ENCODE peak calls at places on chromosomes 4 and X, in five cellular contexts. C, M, N, W and A are unnamed samples.

GRCh38 chr4:35689866-35690265 is 554.4 kb downstream of the ARAP2 start:
- DNase-seq in C (no peak), N (no peak), W (no peak), M (no peak), A (no peak)

GRCh38 chr4:19844436-19844835 is 407.3 kb upstream of the SLIT2 start:
- DNase-seq in N (no peak), M (no peak), C (no peak), W (no peak), A (no peak)

GRCh38 chr4:22500831-22501714 is 14.8 kb downstream of the ADGRA3 start:
- DNase-seq in C (no peak), M (no peak), W (no peak), N (peak), A (no peak)

GRCh38 chr4:156101571-156101970 is 147.9 kb upstream of the CTSO start:
- DNase-seq in M (no peak), N (no peak), C (no peak), W (no peak), A (no peak)

GRCh38 chr4:1414831-1415680 is 8.8 kb upstream of the NKX1-1 start:
- DNase-seq in W (no peak), C (no peak), N (no peak), M (no peak), A (no peak)

GRCh38 chrX:41468647-41469323 is 21.6 kb downstream of the NYX start:
- DNase-seq in N (peak), C (no peak), W (no peak), M (no peak), A (peak)

GRCh38 chrX:83469551-83469950 is 38.5 kb upstream of the POU3F4 start:
- DNase-seq in N (peak), C (peak), M (no peak), W (no peak), A (no peak)

GRCh38 chr4:100849319-100849718 is 331.5 kb upstream of the EMCN start:
- DNase-seq in M (no peak), W (no peak), C (no peak), N (no peak), A (no peak)

GRCh38 chr4:39390603-39391002 is 16.1 kb upstream of the KLB start:
- DNase-seq in C (no peak), W (no peak), M (no peak), N (no peak), A (no peak)

GRCh38 chr4:124025423-124025822 is 628.8 kb downstream of the SPRY1 start:
- DNase-seq in W (no peak), C (no peak), N (no peak), M (no peak), A (peak)
- H3K4me3 ChIP-seq in W (peak), C (no peak), N (no peak), M (no peak), A (no peak)

GRCh38 chr4:85776091-85776490 is 301.1 kb downstream of the ARHGAP24 start:
- DNase-seq in M (no peak), N (no peak), C (no peak), W (no peak), A (no peak)

GRCh38 chr4:85776579-85776978 is 301.6 kb downstream of the ARHGAP24 start:
- DNase-seq in W (no peak), C (no peak), N (peak), M (no peak), A (no peak)

GRCh38 chr4:85779165-85779564 is 304.2 kb downstream of the ARHGAP24 start:
- DNase-seq in W (no peak), M (no peak), C (no peak), N (peak), A (no peak)

GRCh38 chr4:85778809-85779124 is 303.8 kb downstream of the ARHGAP24 start:
- DNase-seq in C (no peak), N (peak), M (no peak), W (no peak), A (no peak)

DNA sequence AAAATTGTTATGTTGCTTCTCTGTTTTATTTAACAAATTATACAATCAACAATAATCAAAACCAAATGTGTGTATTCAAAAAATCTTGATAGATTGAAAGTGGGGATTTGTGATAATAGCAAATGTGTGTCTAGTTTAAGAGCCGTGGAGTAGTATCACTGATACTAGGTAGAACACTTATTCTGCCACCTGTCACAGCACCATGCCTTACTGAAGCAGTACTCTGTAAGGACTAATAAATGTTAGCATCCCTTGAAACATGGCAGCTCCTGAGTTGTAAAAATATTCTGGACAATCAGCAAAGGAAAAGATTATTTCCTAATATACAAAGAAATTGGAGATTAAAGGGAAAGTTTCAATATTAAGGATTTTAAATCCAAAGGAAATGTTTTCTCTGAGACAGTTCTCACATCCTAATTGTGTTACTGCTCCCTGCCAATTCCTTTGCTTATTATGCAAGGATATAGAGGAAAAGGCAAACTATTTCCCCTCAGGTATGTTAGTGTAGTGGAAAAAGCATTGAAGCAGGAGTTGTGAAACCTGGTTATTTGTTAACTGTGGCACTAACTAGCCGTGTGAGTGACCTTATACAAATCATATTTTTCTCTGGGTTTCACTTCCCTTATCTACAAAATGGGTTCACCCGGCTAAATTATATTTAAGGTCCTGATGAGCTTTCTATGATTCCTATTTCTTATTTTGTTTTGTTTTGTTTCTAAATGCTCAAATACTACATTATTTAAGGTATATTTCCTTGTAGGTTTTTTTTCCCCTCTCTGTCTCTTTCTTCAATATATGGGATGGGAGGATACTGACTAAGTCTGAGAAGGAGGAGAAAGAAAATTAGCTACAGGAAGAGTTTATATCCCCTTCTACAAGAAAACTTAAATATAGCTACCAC is 303.2 kb downstream of the ARHGAP24 start:
- DNase-seq in W (no peak), N (peak), M (no peak), C (no peak), A (no peak)
- H3K4me3 ChIP-seq in W (peak), N (peak), M (no peak), C (no peak), A (peak)

GRCh38 chrX:16577483-16578029 is 72.4 kb upstream of the S100G start:
- DNase-seq in M (no peak), N (no peak), W (no peak), C (no peak), A (no peak)

GRCh38 chrX:16578218-16578617 is 71.7 kb upstream of the S100G start:
- DNase-seq in N (peak), C (no peak), W (no peak), M (no peak), A (peak)

GRCh38 chrX:16573781-16574180 is 76.2 kb upstream of the S100G start:
- DNase-seq in N (peak), C (no peak), M (no peak), W (no peak), A (peak)

DNA sequence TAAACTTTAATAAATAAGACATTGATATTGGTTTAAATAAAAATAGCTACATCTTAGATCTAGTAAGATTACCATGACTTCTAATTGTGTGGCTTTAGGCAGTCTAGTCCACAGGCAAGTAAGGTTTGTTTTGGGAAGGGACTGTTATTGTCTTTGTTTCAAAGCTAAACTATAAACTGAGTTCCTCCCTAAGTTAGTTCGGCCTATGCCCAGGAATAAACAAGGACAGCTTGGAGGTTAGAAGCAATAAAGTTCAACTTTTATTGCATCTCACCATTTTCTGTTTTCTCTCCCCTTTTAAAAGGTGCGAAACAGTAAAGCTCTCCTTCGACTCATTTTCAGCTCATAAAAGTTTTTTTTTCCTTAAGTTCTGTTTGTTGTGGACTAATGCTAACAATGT is 70.4 kb upstream of the S100G start:
- DNase-seq in C (no peak), N (no peak), W (no peak), M (no peak), A (no peak)
- H3K4me3 ChIP-seq in C (no peak), N (no peak), W (no peak), M (no peak), A (no peak)

GRCh38 chrX:57900961-57901360 is 9.3 kb downstream of the ZXDA start:
- DNase-seq in N (peak), W (no peak), M (no peak), C (no peak), A (no peak)

GRCh38 chrX:57904481-57904880 is 5.8 kb downstream of the ZXDA start:
- DNase-seq in M (no peak), N (no peak), W (no peak), C (no peak), A (no peak)

GRCh38 chrX:57906790-57907189 is 3.5 kb downstream of the ZXDA start:
- DNase-seq in C (no peak), N (peak), M (no peak), W (no peak), A (no peak)

GRCh38 chrX:57902633-57903032 is 7.6 kb downstream of the ZXDA start:
- DNase-seq in N (no peak), M (no peak), W (no peak), C (no peak), A (no peak)

GRCh38 chrX:57905141-57905540 is 5.1 kb downstream of the ZXDA start:
- DNase-seq in W (no peak), N (peak), C (no peak), M (no peak), A (no peak)
- H3K4me3 ChIP-seq in W (peak), N (peak), C (no peak), M (no peak), A (no peak)

DNA sequence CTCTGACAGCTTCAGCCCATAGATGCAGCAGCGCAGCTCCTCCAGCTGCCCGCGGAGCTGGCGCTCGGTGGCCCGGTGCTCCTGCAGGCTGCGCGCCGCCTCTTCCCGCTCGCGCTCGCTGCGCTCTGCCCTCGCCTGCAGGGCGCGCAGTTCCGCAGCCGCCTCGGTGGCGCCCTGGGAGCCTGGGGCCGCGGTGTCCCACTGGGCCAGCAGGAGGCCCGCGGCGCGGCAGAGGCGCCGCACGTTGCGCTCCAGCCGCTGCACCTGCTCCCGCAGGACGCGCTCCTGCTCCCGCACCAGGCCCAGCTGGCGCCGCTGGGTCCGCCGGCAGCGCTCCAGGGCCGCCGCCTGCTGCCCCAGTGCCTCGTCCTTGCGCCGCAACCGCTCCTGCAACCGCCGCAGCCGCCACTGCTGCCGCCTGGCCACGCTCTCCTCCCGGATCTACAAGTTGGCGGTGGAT is 10.1 kb downstream of the C4orf50 start:
- DNase-seq in W (no peak), M (no peak), C (no peak), N (no peak), A (no peak)
- H3K4me3 ChIP-seq in W (no peak), M (no peak), C (no peak), N (no peak), A (no peak)

GRCh38 chr4:37510626-37511025 is 175.6 kb downstream of the RELL1 start:
- DNase-seq in M (no peak), C (no peak), N (no peak), W (no peak), A (no peak)
- H3K4me3 ChIP-seq in M (no peak), C (no peak), N (no peak), W (no peak), A (no peak)

GRCh38 chrX:65576160-65576559 is 41.6 kb upstream of the LAS1L start:
- DNase-seq in M (no peak), N (no peak), W (no peak), C (no peak), A (no peak)
- H3K4me3 ChIP-seq in M (no peak), N (no peak), W (no peak), C (no peak), A (no peak)

GRCh38 chrX:54494166-54494969 is 1.7 kb downstream of the FGD1 start:
- DNase-seq in W (no peak), M (no peak), C (no peak), N (peak), A (no peak)
- H3K4me3 ChIP-seq in W (peak), M (peak), C (no peak), N (peak), A (peak)

GRCh38 chr4:40585201-40585789 is 44.4 kb downstream of the RBM47 start:
- DNase-seq in C (no peak), W (no peak), N (no peak), M (no peak), A (no peak)

GRCh38 chr4:40586729-40587128 is 42.9 kb downstream of the RBM47 start:
- DNase-seq in M (no peak), W (no peak), N (no peak), C (no peak), A (no peak)

GRCh38 chr4:40586034-40586433 is 43.6 kb downstream of the RBM47 start:
- DNase-seq in N (peak), M (no peak), C (no peak), W (no peak), A (no peak)

GRCh38 chr4:40583850-40584439 is 45.7 kb downstream of the RBM47 start:
- DNase-seq in M (no peak), C (no peak), W (no peak), N (no peak), A (no peak)

DNA sequence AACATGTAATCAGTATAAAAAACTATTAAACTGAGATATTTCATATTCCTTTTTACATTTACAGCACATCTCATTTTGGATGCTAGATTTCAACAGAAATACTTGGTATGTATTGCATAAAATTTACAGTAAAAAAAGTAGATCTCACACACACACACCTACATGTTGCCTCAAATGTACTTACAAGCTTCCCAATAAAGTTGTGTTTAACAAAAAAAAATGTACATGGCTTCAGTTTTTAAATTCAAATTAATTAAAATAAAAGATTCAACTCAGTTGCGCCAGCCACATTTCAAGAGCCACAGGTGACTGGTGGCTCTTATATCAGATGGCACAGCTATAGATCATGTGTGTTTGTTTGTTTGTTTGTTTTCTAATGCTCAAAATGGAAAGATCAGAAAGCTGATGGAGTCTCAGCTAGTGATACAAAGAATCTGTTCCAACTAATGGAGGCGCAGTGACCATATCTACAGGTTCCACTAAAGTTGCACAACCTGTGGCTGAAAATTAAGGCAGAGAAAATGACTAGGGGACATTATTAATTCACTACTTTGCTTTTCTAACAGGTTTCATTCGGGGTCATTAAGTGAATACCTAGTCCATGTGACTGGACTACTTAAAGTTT is 45.0 kb downstream of the RBM47 start:
- DNase-seq in M (no peak), N (no peak), W (no peak), C (no peak), A (no peak)
- H3K4me3 ChIP-seq in M (no peak), N (no peak), W (no peak), C (no peak), A (no peak)

GRCh38 chr4:150332961-150333360 is 249.0 kb upstream of the MAB21L2 start:
- DNase-seq in W (no peak), M (no peak), N (no peak), C (no peak), A (no peak)
- H3K4me3 ChIP-seq in W (no peak), M (no peak), N (no peak), C (no peak), A (no peak)